ENCODE peak calls at places on chromosomes 6 and 20, in seven cellular contexts. One of them, this sample, is unnamed.
A peak's percentile ranks its signal among the peaks of the same experiment; 100 is the strongest.

GRCh38 chr6:127459231-127459641 is at the start of gene KIAA0408:
- DNase-seq in effector CD4-positive, alpha-beta T cell: no peak
- DNase-seq in NCI-H2171: no peak
- DNase-seq in A549: no peak
- DNase-seq in brain microvascular endothelial cell: peak; percentile 59
- DNase-seq in T-helper 2 cell: no peak
- DNase-seq in activated T-cell treated with anti-CD3 and anti-CD28 coated beads, Interleukin-2, amount 50 U/mL, for 4 hours: no peak
- DNase-seq in this sample: no peak

GRCh38 chr20:1324598-1325172 is 4.3 kb downstream of the SDCBP2 start:
- DNase-seq in effector CD4-positive, alpha-beta T cell: peak; percentile 30
- DNase-seq in NCI-H2171: no peak
- DNase-seq in A549: peak; percentile 64
- DNase-seq in brain microvascular endothelial cell: peak; percentile 70
- DNase-seq in T-helper 2 cell: no peak
- DNase-seq in activated T-cell treated with anti-CD3 and anti-CD28 coated beads, Interleukin-2, amount 50 U/mL, for 4 hours: peak; percentile 51
- DNase-seq in this sample: peak; percentile 38

GRCh38 chr20:34579936-34580587 is 21.5 kb downstream of the MAP1LC3A start:
- DNase-seq in effector CD4-positive, alpha-beta T cell: no peak
- DNase-seq in NCI-H2171: no peak
- DNase-seq in A549: no peak
- DNase-seq in brain microvascular endothelial cell: no peak
- DNase-seq in T-helper 2 cell: no peak
- DNase-seq in activated T-cell treated with anti-CD3 and anti-CD28 coated beads, Interleukin-2, amount 50 U/mL, for 4 hours: no peak
- DNase-seq in this sample: no peak

GRCh38 chr6:159996626-159997497 is 28.0 kb downstream of the IGF2R start:
- DNase-seq in effector CD4-positive, alpha-beta T cell: no peak
- DNase-seq in NCI-H2171: no peak
- DNase-seq in A549: no peak
- DNase-seq in brain microvascular endothelial cell: no peak
- DNase-seq in T-helper 2 cell: no peak
- DNase-seq in activated T-cell treated with anti-CD3 and anti-CD28 coated beads, Interleukin-2, amount 50 U/mL, for 4 hours: no peak
- DNase-seq in this sample: no peak

GRCh38 chr6:7390218-7390878 is 740 bp downstream of the RIOK1 start:
- DNase-seq in effector CD4-positive, alpha-beta T cell: no peak
- DNase-seq in NCI-H2171: no peak
- DNase-seq in A549: no peak
- DNase-seq in brain microvascular endothelial cell: no peak
- DNase-seq in T-helper 2 cell: no peak
- DNase-seq in activated T-cell treated with anti-CD3 and anti-CD28 coated beads, Interleukin-2, amount 50 U/mL, for 4 hours: no peak
- DNase-seq in this sample: no peak

GRCh38 chr20:17961600-17961965 is 7.0 kb downstream of the SNX5 start:
- DNase-seq in effector CD4-positive, alpha-beta T cell: no peak
- DNase-seq in NCI-H2171: no peak
- DNase-seq in A549: no peak
- DNase-seq in brain microvascular endothelial cell: no peak
- DNase-seq in T-helper 2 cell: no peak
- DNase-seq in activated T-cell treated with anti-CD3 and anti-CD28 coated beads, Interleukin-2, amount 50 U/mL, for 4 hours: no peak
- DNase-seq in this sample: no peak

GRCh38 chr20:36004045-36004444 is 35.7 kb downstream of the CNBD2 start:
- DNase-seq in effector CD4-positive, alpha-beta T cell: no peak
- DNase-seq in NCI-H2171: no peak
- DNase-seq in A549: no peak
- DNase-seq in brain microvascular endothelial cell: no peak
- DNase-seq in T-helper 2 cell: no peak
- DNase-seq in activated T-cell treated with anti-CD3 and anti-CD28 coated beads, Interleukin-2, amount 50 U/mL, for 4 hours: no peak
- DNase-seq in this sample: no peak

GRCh38 chr6:88368071-88368787 is 202.1 kb upstream of the CNR1 start:
- DNase-seq in effector CD4-positive, alpha-beta T cell: no peak
- DNase-seq in NCI-H2171: no peak
- DNase-seq in A549: no peak
- DNase-seq in brain microvascular endothelial cell: peak; percentile 86
- DNase-seq in T-helper 2 cell: no peak
- DNase-seq in activated T-cell treated with anti-CD3 and anti-CD28 coated beads, Interleukin-2, amount 50 U/mL, for 4 hours: no peak
- DNase-seq in this sample: no peak

GRCh38 chr6:163583558-163583957 is 169.0 kb downstream of the QKI start:
- DNase-seq in effector CD4-positive, alpha-beta T cell: no peak
- DNase-seq in NCI-H2171: no peak
- DNase-seq in A549: no peak
- DNase-seq in brain microvascular endothelial cell: no peak
- DNase-seq in T-helper 2 cell: no peak
- DNase-seq in activated T-cell treated with anti-CD3 and anti-CD28 coated beads, Interleukin-2, amount 50 U/mL, for 4 hours: no peak
- DNase-seq in this sample: no peak

GRCh38 chr20:24634855-24635254 is 165.4 kb downstream of the SYNDIG1 start:
- DNase-seq in effector CD4-positive, alpha-beta T cell: no peak
- DNase-seq in NCI-H2171: no peak
- DNase-seq in A549: peak; percentile 94
- DNase-seq in brain microvascular endothelial cell: peak; percentile 81
- DNase-seq in T-helper 2 cell: no peak
- DNase-seq in activated T-cell treated with anti-CD3 and anti-CD28 coated beads, Interleukin-2, amount 50 U/mL, for 4 hours: no peak
- DNase-seq in this sample: no peak

GRCh38 chr6:27668442-27669275 is 195.8 kb upstream of the ZNF184 start:
- DNase-seq in effector CD4-positive, alpha-beta T cell: no peak
- DNase-seq in NCI-H2171: peak; percentile 21
- DNase-seq in A549: no peak
- DNase-seq in brain microvascular endothelial cell: no peak
- DNase-seq in T-helper 2 cell: no peak
- DNase-seq in activated T-cell treated with anti-CD3 and anti-CD28 coated beads, Interleukin-2, amount 50 U/mL, for 4 hours: peak; percentile 24
- DNase-seq in this sample: peak; percentile 54

GRCh38 chr6:24909281-24910216 is 26.2 kb downstream of the RIPOR2 start:
- DNase-seq in effector CD4-positive, alpha-beta T cell: no peak
- DNase-seq in NCI-H2171: no peak
- DNase-seq in A549: no peak
- DNase-seq in brain microvascular endothelial cell: no peak
- DNase-seq in T-helper 2 cell: no peak
- DNase-seq in activated T-cell treated with anti-CD3 and anti-CD28 coated beads, Interleukin-2, amount 50 U/mL, for 4 hours: no peak
- DNase-seq in this sample: no peak

GRCh38 chr20:2706688-2707352 is 14.2 kb downstream of the EBF4 start:
- DNase-seq in effector CD4-positive, alpha-beta T cell: no peak
- DNase-seq in NCI-H2171: no peak
- DNase-seq in A549: no peak
- DNase-seq in brain microvascular endothelial cell: no peak
- DNase-seq in T-helper 2 cell: no peak
- DNase-seq in activated T-cell treated with anti-CD3 and anti-CD28 coated beads, Interleukin-2, amount 50 U/mL, for 4 hours: no peak
- DNase-seq in this sample: no peak

GRCh38 chr6:98875375-98875774 is 41.0 kb downstream of the POU3F2 start:
- DNase-seq in effector CD4-positive, alpha-beta T cell: no peak
- DNase-seq in NCI-H2171: no peak
- DNase-seq in A549: no peak
- DNase-seq in brain microvascular endothelial cell: no peak
- DNase-seq in T-helper 2 cell: no peak
- DNase-seq in activated T-cell treated with anti-CD3 and anti-CD28 coated beads, Interleukin-2, amount 50 U/mL, for 4 hours: no peak
- DNase-seq in this sample: no peak

GRCh38 chr6:37131104-37131959 is 38.6 kb upstream of the PIM1 start:
- DNase-seq in effector CD4-positive, alpha-beta T cell: no peak
- DNase-seq in NCI-H2171: no peak
- DNase-seq in A549: peak; percentile 37
- DNase-seq in brain microvascular endothelial cell: no peak
- DNase-seq in T-helper 2 cell: no peak
- DNase-seq in activated T-cell treated with anti-CD3 and anti-CD28 coated beads, Interleukin-2, amount 50 U/mL, for 4 hours: no peak
- DNase-seq in this sample: no peak

GRCh38 chr6:135087803-135088202 is 33.2 kb upstream of the HBS1L start:
- DNase-seq in effector CD4-positive, alpha-beta T cell: peak; percentile 41
- DNase-seq in NCI-H2171: peak; percentile 83
- DNase-seq in A549: no peak
- DNase-seq in brain microvascular endothelial cell: no peak
- DNase-seq in T-helper 2 cell: no peak
- DNase-seq in activated T-cell treated with anti-CD3 and anti-CD28 coated beads, Interleukin-2, amount 50 U/mL, for 4 hours: peak; percentile 23
- DNase-seq in this sample: peak; percentile 23

GRCh38 chr6:22332726-22333125 is 35.9 kb upstream of the PRL start:
- DNase-seq in effector CD4-positive, alpha-beta T cell: no peak
- DNase-seq in NCI-H2171: no peak
- DNase-seq in A549: no peak
- DNase-seq in brain microvascular endothelial cell: no peak
- DNase-seq in T-helper 2 cell: no peak
- DNase-seq in activated T-cell treated with anti-CD3 and anti-CD28 coated beads, Interleukin-2, amount 50 U/mL, for 4 hours: no peak
- DNase-seq in this sample: no peak

GRCh38 chr6:16249971-16250370 is 11.6 kb downstream of the GMPR start:
- DNase-seq in effector CD4-positive, alpha-beta T cell: no peak
- DNase-seq in NCI-H2171: peak; percentile 49
- DNase-seq in A549: no peak
- DNase-seq in brain microvascular endothelial cell: no peak
- DNase-seq in T-helper 2 cell: no peak
- DNase-seq in activated T-cell treated with anti-CD3 and anti-CD28 coated beads, Interleukin-2, amount 50 U/mL, for 4 hours: no peak
- DNase-seq in this sample: no peak

GRCh38 chr6:125867483-125867935 is 76.7 kb downstream of the NCOA7 start:
- DNase-seq in effector CD4-positive, alpha-beta T cell: no peak
- DNase-seq in NCI-H2171: no peak
- DNase-seq in A549: no peak
- DNase-seq in brain microvascular endothelial cell: no peak
- DNase-seq in T-helper 2 cell: no peak
- DNase-seq in activated T-cell treated with anti-CD3 and anti-CD28 coated beads, Interleukin-2, amount 50 U/mL, for 4 hours: no peak
- DNase-seq in this sample: no peak

GRCh38 chr6:106692112-106692822 is 62.9 kb downstream of the QRSL1 start:
- DNase-seq in effector CD4-positive, alpha-beta T cell: no peak
- DNase-seq in NCI-H2171: peak; percentile 39
- DNase-seq in A549: peak; percentile 31
- DNase-seq in brain microvascular endothelial cell: peak; percentile 2
- DNase-seq in T-helper 2 cell: no peak
- DNase-seq in activated T-cell treated with anti-CD3 and anti-CD28 coated beads, Interleukin-2, amount 50 U/mL, for 4 hours: no peak
- DNase-seq in this sample: no peak

GRCh38 chr6:26272171-26272631 is 92.8 kb upstream of the BTN3A2 start:
- DNase-seq in effector CD4-positive, alpha-beta T cell: peak; percentile 36
- DNase-seq in NCI-H2171: no peak
- DNase-seq in A549: no peak
- DNase-seq in brain microvascular endothelial cell: no peak
- DNase-seq in T-helper 2 cell: peak; percentile 21
- DNase-seq in activated T-cell treated with anti-CD3 and anti-CD28 coated beads, Interleukin-2, amount 50 U/mL, for 4 hours: peak; percentile 14
- DNase-seq in this sample: peak; percentile 29

GRCh38 chr6:54191460-54191859 is 80.2 kb downstream of the MLIP start:
- DNase-seq in effector CD4-positive, alpha-beta T cell: no peak
- DNase-seq in NCI-H2171: no peak
- DNase-seq in A549: no peak
- DNase-seq in brain microvascular endothelial cell: peak; percentile 68
- DNase-seq in T-helper 2 cell: no peak
- DNase-seq in activated T-cell treated with anti-CD3 and anti-CD28 coated beads, Interleukin-2, amount 50 U/mL, for 4 hours: no peak
- DNase-seq in this sample: no peak

GRCh38 chr6:166999845-167000253 is 652 bp downstream of the CEP43 start:
- DNase-seq in effector CD4-positive, alpha-beta T cell: no peak
- DNase-seq in NCI-H2171: no peak
- DNase-seq in A549: no peak
- DNase-seq in brain microvascular endothelial cell: no peak
- DNase-seq in T-helper 2 cell: no peak
- DNase-seq in activated T-cell treated with anti-CD3 and anti-CD28 coated beads, Interleukin-2, amount 50 U/mL, for 4 hours: no peak
- DNase-seq in this sample: no peak

GRCh38 chr20:41643504-41643938 is 25.3 kb upstream of the CHD6 start:
- DNase-seq in effector CD4-positive, alpha-beta T cell: no peak
- DNase-seq in NCI-H2171: no peak
- DNase-seq in A549: peak; percentile 18
- DNase-seq in brain microvascular endothelial cell: peak; percentile 62
- DNase-seq in T-helper 2 cell: no peak
- DNase-seq in activated T-cell treated with anti-CD3 and anti-CD28 coated beads, Interleukin-2, amount 50 U/mL, for 4 hours: no peak
- DNase-seq in this sample: no peak

GRCh38 chr20:49590163-49591017 is 22.5 kb upstream of the PTGIS start:
- DNase-seq in effector CD4-positive, alpha-beta T cell: no peak
- DNase-seq in NCI-H2171: no peak
- DNase-seq in A549: no peak
- DNase-seq in brain microvascular endothelial cell: no peak
- DNase-seq in T-helper 2 cell: no peak
- DNase-seq in activated T-cell treated with anti-CD3 and anti-CD28 coated beads, Interleukin-2, amount 50 U/mL, for 4 hours: no peak
- DNase-seq in this sample: no peak

GRCh38 chr6:13531956-13532355 is 42.4 kb upstream of the SIRT5 start:
- DNase-seq in effector CD4-positive, alpha-beta T cell: no peak
- DNase-seq in NCI-H2171: no peak
- DNase-seq in A549: no peak
- DNase-seq in brain microvascular endothelial cell: no peak
- DNase-seq in T-helper 2 cell: no peak
- DNase-seq in activated T-cell treated with anti-CD3 and anti-CD28 coated beads, Interleukin-2, amount 50 U/mL, for 4 hours: no peak
- DNase-seq in this sample: no peak

GRCh38 chr20:59207742-59208357 is 44.2 kb downstream of the ZNF831 start:
- DNase-seq in effector CD4-positive, alpha-beta T cell: peak; percentile 80
- DNase-seq in NCI-H2171: no peak
- DNase-seq in A549: peak; percentile 28
- DNase-seq in brain microvascular endothelial cell: no peak
- DNase-seq in T-helper 2 cell: peak; percentile 44
- DNase-seq in activated T-cell treated with anti-CD3 and anti-CD28 coated beads, Interleukin-2, amount 50 U/mL, for 4 hours: peak; percentile 81
- DNase-seq in this sample: peak; percentile 83

GRCh38 chr6:41677430-41678045 is 39.3 kb downstream of the MDFI start:
- DNase-seq in effector CD4-positive, alpha-beta T cell: no peak
- DNase-seq in NCI-H2171: no peak
- DNase-seq in A549: no peak
- DNase-seq in brain microvascular endothelial cell: no peak
- DNase-seq in T-helper 2 cell: no peak
- DNase-seq in activated T-cell treated with anti-CD3 and anti-CD28 coated beads, Interleukin-2, amount 50 U/mL, for 4 hours: no peak
- DNase-seq in this sample: no peak

GRCh38 chr20:23072892-23073586 is 13.1 kb downstream of the CD93 start:
- DNase-seq in effector CD4-positive, alpha-beta T cell: no peak
- DNase-seq in NCI-H2171: no peak
- DNase-seq in A549: no peak
- DNase-seq in brain microvascular endothelial cell: no peak
- DNase-seq in T-helper 2 cell: no peak
- DNase-seq in activated T-cell treated with anti-CD3 and anti-CD28 coated beads, Interleukin-2, amount 50 U/mL, for 4 hours: no peak
- DNase-seq in this sample: no peak

GRCh38 chr6:36314221-36315014 is 22.3 kb downstream of the BNIP5 start:
- DNase-seq in effector CD4-positive, alpha-beta T cell: no peak
- DNase-seq in NCI-H2171: no peak
- DNase-seq in A549: no peak
- DNase-seq in brain microvascular endothelial cell: no peak
- DNase-seq in T-helper 2 cell: no peak
- DNase-seq in activated T-cell treated with anti-CD3 and anti-CD28 coated beads, Interleukin-2, amount 50 U/mL, for 4 hours: no peak
- DNase-seq in this sample: no peak

GRCh38 chr6:140773276-140773675 is 1359.4 kb upstream of the GJE1 start:
- DNase-seq in effector CD4-positive, alpha-beta T cell: no peak
- DNase-seq in NCI-H2171: no peak
- DNase-seq in A549: no peak
- DNase-seq in brain microvascular endothelial cell: peak; percentile 19
- DNase-seq in T-helper 2 cell: no peak
- DNase-seq in activated T-cell treated with anti-CD3 and anti-CD28 coated beads, Interleukin-2, amount 50 U/mL, for 4 hours: no peak
- DNase-seq in this sample: no peak

GRCh38 chr6:150915868-150916267 is 50.4 kb downstream of the MTHFD1L start:
- DNase-seq in effector CD4-positive, alpha-beta T cell: no peak
- DNase-seq in NCI-H2171: no peak
- DNase-seq in A549: no peak
- DNase-seq in brain microvascular endothelial cell: no peak
- DNase-seq in T-helper 2 cell: no peak
- DNase-seq in activated T-cell treated with anti-CD3 and anti-CD28 coated beads, Interleukin-2, amount 50 U/mL, for 4 hours: no peak
- DNase-seq in this sample: no peak

GRCh38 chr6:168828800-168829199 is 387.8 kb downstream of the SMOC2 start:
- DNase-seq in effector CD4-positive, alpha-beta T cell: no peak
- DNase-seq in NCI-H2171: no peak
- DNase-seq in A549: no peak
- DNase-seq in brain microvascular endothelial cell: peak; percentile 25
- DNase-seq in T-helper 2 cell: no peak
- DNase-seq in activated T-cell treated with anti-CD3 and anti-CD28 coated beads, Interleukin-2, amount 50 U/mL, for 4 hours: no peak
- DNase-seq in this sample: no peak

GRCh38 chr6:144350176-144350575 is 65.0 kb downstream of the UTRN start:
- DNase-seq in effector CD4-positive, alpha-beta T cell: no peak
- DNase-seq in NCI-H2171: no peak
- DNase-seq in A549: no peak
- DNase-seq in brain microvascular endothelial cell: no peak
- DNase-seq in T-helper 2 cell: no peak
- DNase-seq in activated T-cell treated with anti-CD3 and anti-CD28 coated beads, Interleukin-2, amount 50 U/mL, for 4 hours: no peak
- DNase-seq in this sample: no peak

GRCh38 chr6:86706449-86706848 is 230.9 kb upstream of the HTR1E start:
- DNase-seq in effector CD4-positive, alpha-beta T cell: no peak
- DNase-seq in NCI-H2171: no peak
- DNase-seq in A549: no peak
- DNase-seq in brain microvascular endothelial cell: no peak
- DNase-seq in T-helper 2 cell: no peak
- DNase-seq in activated T-cell treated with anti-CD3 and anti-CD28 coated beads, Interleukin-2, amount 50 U/mL, for 4 hours: no peak
- DNase-seq in this sample: no peak

GRCh38 chr6:112372213-112372806 is 25.2 kb downstream of the RFPL4B start:
- DNase-seq in effector CD4-positive, alpha-beta T cell: no peak
- DNase-seq in NCI-H2171: peak; percentile 1
- DNase-seq in A549: peak; percentile 3
- DNase-seq in brain microvascular endothelial cell: no peak
- DNase-seq in T-helper 2 cell: no peak
- DNase-seq in activated T-cell treated with anti-CD3 and anti-CD28 coated beads, Interleukin-2, amount 50 U/mL, for 4 hours: no peak
- DNase-seq in this sample: no peak

GRCh38 chr6:18388942-18389341 is 1.8 kb downstream of the RNF144B start:
- DNase-seq in effector CD4-positive, alpha-beta T cell: no peak
- DNase-seq in NCI-H2171: no peak
- DNase-seq in A549: no peak
- DNase-seq in brain microvascular endothelial cell: peak; percentile 62
- DNase-seq in T-helper 2 cell: no peak
- DNase-seq in activated T-cell treated with anti-CD3 and anti-CD28 coated beads, Interleukin-2, amount 50 U/mL, for 4 hours: no peak
- DNase-seq in this sample: no peak

GRCh38 chr6:112180095-112180820 is 74.1 kb downstream of the LAMA4 start:
- DNase-seq in effector CD4-positive, alpha-beta T cell: peak; percentile 46
- DNase-seq in NCI-H2171: peak; percentile 74
- DNase-seq in A549: peak; percentile 38
- DNase-seq in brain microvascular endothelial cell: no peak
- DNase-seq in T-helper 2 cell: no peak
- DNase-seq in activated T-cell treated with anti-CD3 and anti-CD28 coated beads, Interleukin-2, amount 50 U/mL, for 4 hours: peak; percentile 23
- DNase-seq in this sample: peak; percentile 16